ENCODE peak calls at places on chromosome 14, in six cellular contexts. K is sciatic nerve; H is endodermal cell; E is neural progenitor cell; W is fibroblast of the conjunctiva; L is stimulated activated CD8-positive, alpha-beta memory T cell treated with anti-CD3 and anti-CD28 coated beads, Interleukin-15, amount 100 ng/mL, for 24 hours. I is an unnamed sample.

GRCh38 chr14:64541971-64542838 is 1.7 kb downstream of the HSPA2 start:
- DNase-seq in L (no peak), W (no peak), E (no peak), H (no peak), K (no peak), I (no peak)

GRCh38 chr14:101589486-101590015 is 28.3 kb downstream of the DIO3 start:
- DNase-seq in W (no peak), K (no peak), H (no peak), L (no peak), E (no peak), I (peak; percentile 45)

GRCh38 chr14:76603713-76604112 is 157.6 kb upstream of the VASH1 start:
- DNase-seq in E (no peak), L (no peak), W (no peak), K (no peak), H (no peak), I (no peak)

GRCh38 chr14:104887623-104888488 is 22.8 kb downstream of the CEP170B start:
- DNase-seq in L (no peak), W (no peak), K (peak; percentile 57), H (peak; percentile 31), E (no peak), I (peak; percentile 62)

GRCh38 chr14:89337912-89338311 is 79.1 kb downstream of the FOXN3 start:
- DNase-seq in K (no peak), L (no peak), H (no peak), W (no peak), E (no peak), I (no peak)

GRCh38 chr14:63178912-63179311 is 25.3 kb upstream of the RHOJ start:
- DNase-seq in E (no peak), H (no peak), K (no peak), W (no peak), L (no peak), I (no peak)

GRCh38 chr14:78412475-78412874 is 242.3 kb downstream of the NRXN3 start:
- DNase-seq in H (no peak), E (no peak), L (no peak), K (no peak), W (no peak), I (no peak)

GRCh38 chr14:75440733-75441474 is 13.1 kb downstream of the JDP2 start:
- DNase-seq in H (no peak), W (peak; percentile 88), K (no peak), E (no peak), L (no peak), I (no peak)

GRCh38 chr14:75467763-75468162 is 39.9 kb downstream of the JDP2 start:
- DNase-seq in E (no peak), L (no peak), W (no peak), H (peak; percentile 33), K (no peak), I (no peak)

GRCh38 chr14:54866588-54866987 is 36.0 kb downstream of the GCH1 start:
- DNase-seq in W (no peak), H (no peak), L (no peak), K (no peak), E (no peak), I (no peak)

GRCh38 chr14:76419399-76419798 is 43.5 kb downstream of the ESRRB start:
- DNase-seq in K (no peak), E (no peak), H (no peak), W (no peak), L (no peak), I (no peak)

GRCh38 chr14:93263416-93263815 is 56.4 kb downstream of the UBR7 start:
- DNase-seq in L (no peak), H (no peak), K (no peak), E (no peak), W (no peak), I (no peak)

GRCh38 chr14:105425823-105426247 is 6.2 kb downstream of the MTA1 start:
- DNase-seq in W (no peak), H (peak; percentile 36), L (no peak), K (no peak), E (no peak), I (no peak)

GRCh38 chr14:76267322-76268012 is 108.5 kb upstream of the ESRRB start:
- DNase-seq in K (peak; percentile 85), L (no peak), E (peak; percentile 42), W (peak; percentile 4), H (peak; percentile 78), I (peak; percentile 84)

GRCh38 chr14:24605435-24606190 is 3.9 kb downstream of the GZMH start:
- DNase-seq in K (no peak), L (peak; percentile 32), W (no peak), H (peak; percentile 91), E (peak; percentile 53), I (no peak)

GRCh38 chr14:49306152-49306751 is 279.9 kb downstream of the RPS29 start:
- DNase-seq in K (no peak), E (peak; percentile 47), W (no peak), H (no peak), L (no peak), I (no peak)

GRCh38 chr14:104587641-104588040 is 8.1 kb downstream of the C14orf180 start:
- DNase-seq in K (no peak), L (no peak), H (no peak), E (no peak), W (no peak), I (no peak)

GRCh38 chr14:68418192-68419118 is 374.4 kb downstream of the ZFP36L1 start:
- DNase-seq in L (no peak), W (no peak), E (no peak), H (no peak), K (no peak), I (no peak)

GRCh38 chr14:85190251-85190650 is 339.7 kb upstream of the FLRT2 start:
- DNase-seq in E (no peak), W (no peak), K (no peak), L (no peak), H (no peak), I (no peak)

GRCh38 chr14:32073537-32074189 is 3.4 kb upstream of the ARHGAP5 start:
- DNase-seq in K (no peak), L (no peak), W (peak; percentile 76), H (peak; percentile 68), E (peak; percentile 74), I (no peak)

GRCh38 chr14:85416771-85417170 is 113.2 kb upstream of the FLRT2 start:
- DNase-seq in E (no peak), W (peak; percentile 50), K (no peak), L (no peak), H (no peak), I (no peak)

GRCh38 chr14:99057684-99058083 is 214.3 kb downstream of the BCL11B start:
- DNase-seq in E (no peak), H (no peak), L (no peak), W (no peak), K (no peak), I (no peak)

GRCh38 chr14:57391609-57392195 is 1.3 kb downstream of the NAA30 start:
- DNase-seq in H (no peak), L (no peak), K (no peak), E (peak; percentile 13), W (no peak), I (no peak)

GRCh38 chr14:75257241-75257640 is 21.4 kb upstream of the FOS start:
- DNase-seq in H (no peak), E (no peak), W (no peak), L (no peak), K (peak; percentile 33), I (no peak)